ENCODE peak calls at places on chromosomes 16 and 17, in four cellular contexts. One of them, this sample, is unnamed.

GRCh38 chr16:4306439-4307214 is 9.2 kb upstream of the GLIS2 start:
- DNase-seq in kidney glomerular epithelial cell: peak; percentile 10
- DNase-seq in stimulated activated CD4-positive, alpha-beta T cell treated with anti-CD3 and anti-CD28 coated beads, Interleukin-2, amount 100 ng/mL, for 48 hours: no peak
- DNase-seq in cardiac fibroblast: no peak
- DNase-seq in this sample: no peak

GRCh38 chr17:78250891-78251772 is 19.7 kb downstream of the TMEM235 start:
- DNase-seq in cardiac fibroblast: peak; percentile 92
- DNase-seq in kidney glomerular epithelial cell: peak; percentile 72
- DNase-seq in stimulated activated CD4-positive, alpha-beta T cell treated with anti-CD3 and anti-CD28 coated beads, Interleukin-2, amount 100 ng/mL, for 48 hours: peak; percentile 86
- DNase-seq in this sample: peak; percentile 86

GRCh38 chr17:50521517-50521916 is 11.0 kb upstream of the EPN3 start:
- DNase-seq in stimulated activated CD4-positive, alpha-beta T cell treated with anti-CD3 and anti-CD28 coated beads, Interleukin-2, amount 100 ng/mL, for 48 hours: no peak
- DNase-seq in cardiac fibroblast: no peak
- DNase-seq in kidney glomerular epithelial cell: no peak
- DNase-seq in this sample: no peak

GRCh38 chr16:72015124-72015523 is 6.6 kb downstream of the DHODH start:
- DNase-seq in stimulated activated CD4-positive, alpha-beta T cell treated with anti-CD3 and anti-CD28 coated beads, Interleukin-2, amount 100 ng/mL, for 48 hours: no peak
- DNase-seq in cardiac fibroblast: no peak
- DNase-seq in kidney glomerular epithelial cell: no peak
- DNase-seq in this sample: no peak

GRCh38 chr17:40559016-40559853 is 6.0 kb downstream of the CCR7 start:
- DNase-seq in cardiac fibroblast: peak; percentile 64
- DNase-seq in kidney glomerular epithelial cell: no peak
- DNase-seq in stimulated activated CD4-positive, alpha-beta T cell treated with anti-CD3 and anti-CD28 coated beads, Interleukin-2, amount 100 ng/mL, for 48 hours: no peak
- DNase-seq in this sample: no peak

GRCh38 chr16:69839798-69840409 is 77.8 kb downstream of the WWP2 start:
- DNase-seq in stimulated activated CD4-positive, alpha-beta T cell treated with anti-CD3 and anti-CD28 coated beads, Interleukin-2, amount 100 ng/mL, for 48 hours: no peak
- DNase-seq in cardiac fibroblast: no peak
- DNase-seq in kidney glomerular epithelial cell: no peak
- DNase-seq in this sample: peak; percentile 41

GRCh38 chr17:61404702-61405046 is 5.0 kb downstream of the TBX2 start:
- DNase-seq in cardiac fibroblast: no peak
- DNase-seq in stimulated activated CD4-positive, alpha-beta T cell treated with anti-CD3 and anti-CD28 coated beads, Interleukin-2, amount 100 ng/mL, for 48 hours: no peak
- DNase-seq in kidney glomerular epithelial cell: no peak
- DNase-seq in this sample: no peak

GRCh38 chr17:45190503-45191282 is 29.0 kb downstream of the HEXIM2 start:
- DNase-seq in stimulated activated CD4-positive, alpha-beta T cell treated with anti-CD3 and anti-CD28 coated beads, Interleukin-2, amount 100 ng/mL, for 48 hours: no peak
- DNase-seq in cardiac fibroblast: no peak
- DNase-seq in kidney glomerular epithelial cell: peak; percentile 71
- DNase-seq in this sample: no peak

GRCh38 chr17:68697850-68698313 is 96.7 kb upstream of the FAM20A start:
- DNase-seq in cardiac fibroblast: peak; percentile 87
- DNase-seq in kidney glomerular epithelial cell: no peak
- DNase-seq in stimulated activated CD4-positive, alpha-beta T cell treated with anti-CD3 and anti-CD28 coated beads, Interleukin-2, amount 100 ng/mL, for 48 hours: no peak
- DNase-seq in this sample: peak; percentile 77

GRCh38 chr17:4940625-4941021 is 555 bp downstream of the RNF167 start:
- DNase-seq in kidney glomerular epithelial cell: no peak
- DNase-seq in cardiac fibroblast: no peak
- DNase-seq in stimulated activated CD4-positive, alpha-beta T cell treated with anti-CD3 and anti-CD28 coated beads, Interleukin-2, amount 100 ng/mL, for 48 hours: no peak
- DNase-seq in this sample: no peak

GRCh38 chr16:79004281-79004680 is 596.3 kb downstream of the MAF start:
- DNase-seq in stimulated activated CD4-positive, alpha-beta T cell treated with anti-CD3 and anti-CD28 coated beads, Interleukin-2, amount 100 ng/mL, for 48 hours: no peak
- DNase-seq in kidney glomerular epithelial cell: no peak
- DNase-seq in cardiac fibroblast: no peak
- DNase-seq in this sample: no peak

GRCh38 chr16:85425061-85425662 is 188.0 kb upstream of the GSE1 start:
- DNase-seq in kidney glomerular epithelial cell: no peak
- DNase-seq in stimulated activated CD4-positive, alpha-beta T cell treated with anti-CD3 and anti-CD28 coated beads, Interleukin-2, amount 100 ng/mL, for 48 hours: no peak
- DNase-seq in cardiac fibroblast: no peak
- DNase-seq in this sample: no peak

GRCh38 chr16:62907562-62907961 is 871.3 kb upstream of the CDH8 start:
- DNase-seq in cardiac fibroblast: no peak
- DNase-seq in kidney glomerular epithelial cell: no peak
- DNase-seq in stimulated activated CD4-positive, alpha-beta T cell treated with anti-CD3 and anti-CD28 coated beads, Interleukin-2, amount 100 ng/mL, for 48 hours: no peak
- DNase-seq in this sample: no peak

GRCh38 chr17:38861399-38861843 is 7.9 kb upstream of the RPL23 start:
- DNase-seq in kidney glomerular epithelial cell: no peak
- DNase-seq in stimulated activated CD4-positive, alpha-beta T cell treated with anti-CD3 and anti-CD28 coated beads, Interleukin-2, amount 100 ng/mL, for 48 hours: no peak
- DNase-seq in cardiac fibroblast: no peak
- DNase-seq in this sample: peak; percentile 61

GRCh38 chr17:39235555-39236221 is 9.9 kb upstream of the STAC2 start:
- DNase-seq in kidney glomerular epithelial cell: peak; percentile 65
- DNase-seq in stimulated activated CD4-positive, alpha-beta T cell treated with anti-CD3 and anti-CD28 coated beads, Interleukin-2, amount 100 ng/mL, for 48 hours: peak; percentile 36
- DNase-seq in cardiac fibroblast: peak; percentile 64
- DNase-seq in this sample: peak; percentile 59

GRCh38 chr16:17222756-17223411 is 247.9 kb downstream of the XYLT1 start:
- DNase-seq in stimulated activated CD4-positive, alpha-beta T cell treated with anti-CD3 and anti-CD28 coated beads, Interleukin-2, amount 100 ng/mL, for 48 hours: no peak
- DNase-seq in kidney glomerular epithelial cell: no peak
- DNase-seq in cardiac fibroblast: peak; percentile 1
- DNase-seq in this sample: no peak

GRCh38 chr16:2512920-2513404 is 790 bp upstream of the ATP6V0C start:
- DNase-seq in cardiac fibroblast: no peak
- DNase-seq in kidney glomerular epithelial cell: no peak
- DNase-seq in stimulated activated CD4-positive, alpha-beta T cell treated with anti-CD3 and anti-CD28 coated beads, Interleukin-2, amount 100 ng/mL, for 48 hours: no peak
- DNase-seq in this sample: no peak

GRCh38 chr16:26569793-26570192 is 496.9 kb upstream of the C16orf82 start:
- DNase-seq in cardiac fibroblast: no peak
- DNase-seq in stimulated activated CD4-positive, alpha-beta T cell treated with anti-CD3 and anti-CD28 coated beads, Interleukin-2, amount 100 ng/mL, for 48 hours: no peak
- DNase-seq in kidney glomerular epithelial cell: no peak
- DNase-seq in this sample: no peak

GRCh38 chr16:50323335-50324011 is 45.3 kb downstream of the BRD7 start:
- DNase-seq in kidney glomerular epithelial cell: no peak
- DNase-seq in cardiac fibroblast: peak; percentile 50
- DNase-seq in stimulated activated CD4-positive, alpha-beta T cell treated with anti-CD3 and anti-CD28 coated beads, Interleukin-2, amount 100 ng/mL, for 48 hours: no peak
- DNase-seq in this sample: peak; percentile 16

GRCh38 chr17:17603895-17604225 is 12.4 kb upstream of the PEMT start:
- DNase-seq in cardiac fibroblast: no peak
- DNase-seq in stimulated activated CD4-positive, alpha-beta T cell treated with anti-CD3 and anti-CD28 coated beads, Interleukin-2, amount 100 ng/mL, for 48 hours: no peak
- DNase-seq in kidney glomerular epithelial cell: no peak
- DNase-seq in this sample: no peak

GRCh38 chr16:82979406-82980111 is 352.8 kb downstream of the CDH13 start:
- DNase-seq in stimulated activated CD4-positive, alpha-beta T cell treated with anti-CD3 and anti-CD28 coated beads, Interleukin-2, amount 100 ng/mL, for 48 hours: no peak
- DNase-seq in kidney glomerular epithelial cell: no peak
- DNase-seq in cardiac fibroblast: peak; percentile 40
- DNase-seq in this sample: no peak

GRCh38 chr17:77345260-77345910 is 204.6 kb downstream of the SEC14L1 start:
- DNase-seq in stimulated activated CD4-positive, alpha-beta T cell treated with anti-CD3 and anti-CD28 coated beads, Interleukin-2, amount 100 ng/mL, for 48 hours: no peak
- DNase-seq in kidney glomerular epithelial cell: no peak
- DNase-seq in cardiac fibroblast: no peak
- DNase-seq in this sample: no peak

GRCh38 chr17:49691086-49691676 is 13.3 kb upstream of the SPOP start:
- DNase-seq in stimulated activated CD4-positive, alpha-beta T cell treated with anti-CD3 and anti-CD28 coated beads, Interleukin-2, amount 100 ng/mL, for 48 hours: no peak
- DNase-seq in kidney glomerular epithelial cell: no peak
- DNase-seq in cardiac fibroblast: peak; percentile 89
- DNase-seq in this sample: no peak

GRCh38 chr16:84323626-84324025 is 28.9 kb downstream of the WFDC1 start:
- DNase-seq in cardiac fibroblast: peak; percentile 10
- DNase-seq in stimulated activated CD4-positive, alpha-beta T cell treated with anti-CD3 and anti-CD28 coated beads, Interleukin-2, amount 100 ng/mL, for 48 hours: no peak
- DNase-seq in kidney glomerular epithelial cell: no peak
- DNase-seq in this sample: no peak

GRCh38 chr16:67483150-67483549 is at the start of gene AGRP:
- DNase-seq in kidney glomerular epithelial cell: no peak
- DNase-seq in cardiac fibroblast: no peak
- DNase-seq in stimulated activated CD4-positive, alpha-beta T cell treated with anti-CD3 and anti-CD28 coated beads, Interleukin-2, amount 100 ng/mL, for 48 hours: no peak
- DNase-seq in this sample: no peak

GRCh38 chr17:68029512-68030215 is 5.9 kb upstream of the KPNA2 start:
- DNase-seq in stimulated activated CD4-positive, alpha-beta T cell treated with anti-CD3 and anti-CD28 coated beads, Interleukin-2, amount 100 ng/mL, for 48 hours: no peak
- DNase-seq in cardiac fibroblast: no peak
- DNase-seq in kidney glomerular epithelial cell: no peak
- DNase-seq in this sample: no peak

GRCh38 chr17:44069974-44070454 is 521 bp upstream of the G6PC3 start:
- DNase-seq in kidney glomerular epithelial cell: no peak
- DNase-seq in stimulated activated CD4-positive, alpha-beta T cell treated with anti-CD3 and anti-CD28 coated beads, Interleukin-2, amount 100 ng/mL, for 48 hours: no peak
- DNase-seq in cardiac fibroblast: peak; percentile 29
- DNase-seq in this sample: peak; percentile 64

GRCh38 chr17:78438271-78438691 is 59.8 kb downstream of the PGS1 start:
- DNase-seq in kidney glomerular epithelial cell: no peak
- DNase-seq in cardiac fibroblast: no peak
- DNase-seq in stimulated activated CD4-positive, alpha-beta T cell treated with anti-CD3 and anti-CD28 coated beads, Interleukin-2, amount 100 ng/mL, for 48 hours: no peak
- DNase-seq in this sample: no peak

GRCh38 chr17:19345486-19346350 is 16.8 kb downstream of the B9D1 start:
- DNase-seq in kidney glomerular epithelial cell: no peak
- DNase-seq in cardiac fibroblast: no peak
- DNase-seq in stimulated activated CD4-positive, alpha-beta T cell treated with anti-CD3 and anti-CD28 coated beads, Interleukin-2, amount 100 ng/mL, for 48 hours: no peak
- DNase-seq in this sample: no peak

GRCh38 chr16:49620158-49620867 is 235.6 kb downstream of the ZNF423 start:
- DNase-seq in cardiac fibroblast: peak; percentile 81
- DNase-seq in kidney glomerular epithelial cell: peak; percentile 51
- DNase-seq in stimulated activated CD4-positive, alpha-beta T cell treated with anti-CD3 and anti-CD28 coated beads, Interleukin-2, amount 100 ng/mL, for 48 hours: no peak
- DNase-seq in this sample: no peak

GRCh38 chr17:74739227-74739831 is 2.3 kb downstream of the RAB37 start:
- DNase-seq in kidney glomerular epithelial cell: no peak
- DNase-seq in cardiac fibroblast: no peak
- DNase-seq in stimulated activated CD4-positive, alpha-beta T cell treated with anti-CD3 and anti-CD28 coated beads, Interleukin-2, amount 100 ng/mL, for 48 hours: no peak
- DNase-seq in this sample: no peak

GRCh38 chr17:1695365-1695764 is 10.7 kb upstream of the PRPF8 start:
- DNase-seq in stimulated activated CD4-positive, alpha-beta T cell treated with anti-CD3 and anti-CD28 coated beads, Interleukin-2, amount 100 ng/mL, for 48 hours: no peak
- DNase-seq in cardiac fibroblast: no peak
- DNase-seq in kidney glomerular epithelial cell: no peak
- DNase-seq in this sample: no peak

GRCh38 chr16:57284206-57284951 is at the start of gene PLLP:
- DNase-seq in cardiac fibroblast: no peak
- DNase-seq in kidney glomerular epithelial cell: peak; percentile 34
- DNase-seq in stimulated activated CD4-positive, alpha-beta T cell treated with anti-CD3 and anti-CD28 coated beads, Interleukin-2, amount 100 ng/mL, for 48 hours: peak; percentile 20
- DNase-seq in this sample: peak; percentile 25

GRCh38 chr16:1054660-1055556 is 17.6 kb upstream of the SSTR5 start:
- DNase-seq in stimulated activated CD4-positive, alpha-beta T cell treated with anti-CD3 and anti-CD28 coated beads, Interleukin-2, amount 100 ng/mL, for 48 hours: peak; percentile 40
- DNase-seq in cardiac fibroblast: peak; percentile 69
- DNase-seq in kidney glomerular epithelial cell: no peak
- DNase-seq in this sample: peak; percentile 61

GRCh38 chr17:73305845-73306836 is 5.7 kb downstream of the CDC42EP4 start:
- DNase-seq in stimulated activated CD4-positive, alpha-beta T cell treated with anti-CD3 and anti-CD28 coated beads, Interleukin-2, amount 100 ng/mL, for 48 hours: no peak
- DNase-seq in cardiac fibroblast: no peak
- DNase-seq in kidney glomerular epithelial cell: no peak
- DNase-seq in this sample: no peak

GRCh38 chr17:37546242-37546641 is 56.6 kb downstream of the DUSP14 start:
- DNase-seq in kidney glomerular epithelial cell: no peak
- DNase-seq in cardiac fibroblast: no peak
- DNase-seq in stimulated activated CD4-positive, alpha-beta T cell treated with anti-CD3 and anti-CD28 coated beads, Interleukin-2, amount 100 ng/mL, for 48 hours: no peak
- DNase-seq in this sample: no peak

GRCh38 chr17:74579910-74580309 is 12.2 kb downstream of the CD300LD start:
- DNase-seq in cardiac fibroblast: no peak
- DNase-seq in stimulated activated CD4-positive, alpha-beta T cell treated with anti-CD3 and anti-CD28 coated beads, Interleukin-2, amount 100 ng/mL, for 48 hours: no peak
- DNase-seq in kidney glomerular epithelial cell: no peak
- DNase-seq in this sample: no peak

GRCh38 chr17:10871914-10872313 is 34.0 kb upstream of the PIRT start:
- DNase-seq in stimulated activated CD4-positive, alpha-beta T cell treated with anti-CD3 and anti-CD28 coated beads, Interleukin-2, amount 100 ng/mL, for 48 hours: no peak
- DNase-seq in kidney glomerular epithelial cell: no peak
- DNase-seq in cardiac fibroblast: no peak
- DNase-seq in this sample: no peak